ENCODE peak calls at places on chromosomes 5 and 9, in five cellular contexts. V, C, E, R and Y are unnamed samples.

GRCh38 chr9:22008662-22009562 is at the start of gene CDKN2B:
- DNase-seq in E (peak), C (peak), R (peak), V (peak), Y (peak)

GRCh38 chr5:62450259-62450658 is 37.7 kb downstream of the IPO11 start:
- DNase-seq in R (no peak), E (no peak), C (no peak), V (no peak), Y (no peak)

GRCh38 chr5:90037646-90038045 is 371.9 kb downstream of the CETN3 start:
- DNase-seq in C (no peak), E (no peak), V (no peak), R (peak), Y (no peak)

GRCh38 chr5:170302729-170303501 is 5.3 kb upstream of the LCP2 start:
- DNase-seq in E (peak), C (no peak), V (no peak), R (no peak), Y (peak)

GRCh38 chr5:80309871-80310665 is 9.7 kb upstream of the SPZ1 start:
- DNase-seq in C (no peak), R (no peak), V (no peak), E (no peak), Y (no peak)

GRCh38 chr5:174045470-174046025 is at the start of gene NSG2:
- DNase-seq in C (peak), E (peak), V (peak), R (peak), Y (peak)

GRCh38 chr5:141650851-141651727 is at the start of gene FCHSD1:
- DNase-seq in E (peak), R (peak), C (peak), V (peak), Y (peak)

GRCh38 chr5:35372482-35372881 is 142.2 kb upstream of the PRLR start:
- DNase-seq in V (no peak), E (no peak), C (no peak), R (no peak), Y (no peak)

GRCh38 chr9:113486327-113486726 is 22.8 kb downstream of the RGS3 start:
- DNase-seq in V (no peak), R (no peak), C (no peak), E (no peak), Y (no peak)

GRCh38 chr5:82160948-82161347 is 117.2 kb downstream of the RPS23 start:
- DNase-seq in R (no peak), V (no peak), C (no peak), E (no peak), Y (no peak)

GRCh38 chr5:53884411-53884810 is 324.0 kb downstream of the NDUFS4 start:
- DNase-seq in E (no peak), R (no peak), V (no peak), C (no peak), Y (no peak)

GRCh38 chr5:109516385-109516784 is 106.6 kb upstream of the PJA2 start:
- DNase-seq in E (no peak), C (no peak), V (no peak), R (peak), Y (no peak)

GRCh38 chr5:96517294-96517693 is 84.2 kb upstream of the PCSK1 start:
- DNase-seq in V (no peak), R (peak), C (no peak), E (no peak), Y (no peak)

GRCh38 chr5:163894645-163895044 is 389.2 kb downstream of the MAT2B start:
- DNase-seq in C (no peak), V (no peak), E (no peak), R (peak), Y (no peak)

GRCh38 chr5:150358261-150359095 is 981 bp downstream of the TCOF1 start:
- DNase-seq in C (no peak), V (no peak), R (no peak), E (no peak), Y (no peak)

GRCh38 chr9:26326473-26327044 is 566.0 kb downstream of the CAAP1 start:
- DNase-seq in V (peak), R (peak), E (no peak), C (peak), Y (no peak)

GRCh38 chr5:112795944-112796678 is 58.4 kb downstream of the APC start:
- DNase-seq in C (no peak), E (no peak), V (no peak), R (no peak), Y (no peak)

GRCh38 chr9:133972041-133972970 is 19.8 kb downstream of the VAV2 start:
- DNase-seq in C (no peak), E (peak), R (no peak), V (no peak), Y (peak)

GRCh38 chr9:89529243-89530030 is 31.5 kb upstream of the SEMA4D start:
- DNase-seq in V (no peak), R (no peak), C (no peak), E (no peak), Y (no peak)